ENCODE peak calls at places on chromosome 15, in eight cellular contexts. Y is cardiac fibroblast, N is endothelial cell, X is ovary, G is Panc1, E is heart left ventricle, J is BJ, H is pancreas. T is an unnamed sample.

GRCh38 chr15:40106203-40107161 is 2.2 kb downstream of the BMF start:
- DNase-seq in N (peak), J (no peak), Y (peak), G (no peak), H (peak), E (no peak), X (peak), T (peak)

GRCh38 chr15:100842756-100843730 is 36.6 kb upstream of the ALDH1A3 start:
- DNase-seq in E (no peak), G (no peak), H (no peak), X (no peak), J (peak), N (no peak), Y (peak), T (no peak)

GRCh38 chr15:29162411-29162810 is 107.2 kb downstream of the NSMCE3 start:
- DNase-seq in J (no peak), Y (no peak), H (no peak), N (no peak), G (no peak), X (no peak), E (no peak), T (no peak)

GRCh38 chr15:81910997-81911396 is 134.8 kb downstream of the MEX3B start:
- DNase-seq in E (no peak), J (no peak), X (no peak), N (no peak), G (no peak), H (no peak), Y (no peak), T (no peak)

GRCh38 chr15:94584833-94585244 is 353.5 kb downstream of the MCTP2 start:
- DNase-seq in E (no peak), X (peak), N (peak), H (no peak), Y (no peak), J (no peak), G (no peak), T (no peak)

GRCh38 chr15:57286446-57287127 is 89.7 kb upstream of the CGNL1 start:
- DNase-seq in J (no peak), E (no peak), H (no peak), N (no peak), G (no peak), X (no peak), Y (no peak), T (no peak)

GRCh38 chr15:77632760-77633133 is at the start of gene LINGO1:
- DNase-seq in J (no peak), N (no peak), Y (peak), X (no peak), G (no peak), H (peak), E (no peak), T (no peak)

GRCh38 chr15:67852433-67852832 is 12.6 kb upstream of the RNU6-1 start:
- DNase-seq in H (no peak), E (no peak), J (no peak), X (no peak), Y (no peak), G (no peak), N (no peak), T (no peak)

GRCh38 chr15:31296304-31297220 is 30.1 kb upstream of the KLF13 start:
- DNase-seq in H (peak), E (no peak), J (no peak), Y (no peak), N (no peak), G (no peak), X (no peak), T (peak)

GRCh38 chr15:92915766-92916435 is 15.8 kb downstream of the CHD2 start:
- DNase-seq in N (no peak), G (no peak), E (no peak), Y (no peak), X (no peak), H (no peak), J (no peak), T (no peak)

GRCh38 chr15:46685681-46686080 is 1031.6 kb upstream of the SEMA6D start:
- DNase-seq in X (no peak), G (no peak), E (no peak), N (no peak), H (no peak), J (no peak), Y (no peak), T (no peak)

GRCh38 chr15:94231728-94232086 is 346 bp downstream of the MCTP2 start:
- DNase-seq in J (no peak), E (no peak), X (no peak), H (no peak), Y (peak), G (no peak), N (peak), T (no peak)

GRCh38 chr15:67836134-67836455 is 3.8 kb downstream of the RNU6-1 start:
- DNase-seq in X (no peak), G (no peak), Y (no peak), J (no peak), E (no peak), H (no peak), N (no peak), T (no peak)

GRCh38 chr15:56918907-56919707 is 663 bp downstream of the TCF12 start:
- DNase-seq in G (no peak), H (peak), Y (peak), N (peak), J (no peak), X (peak), E (peak), T (peak)

GRCh38 chr15:58903232-58903631 is 30.2 kb downstream of the SLTM start:
- DNase-seq in X (no peak), N (no peak), Y (peak), G (no peak), J (no peak), E (no peak), H (no peak), T (no peak)

GRCh38 chr15:68298882-68299381 is 21.4 kb downstream of the FEM1B start:
- DNase-seq in E (no peak), Y (peak), N (no peak), G (no peak), X (no peak), J (no peak), H (no peak), T (no peak)

GRCh38 chr15:61584410-61584809 is 355.3 kb upstream of the RORA start:
- DNase-seq in E (no peak), J (no peak), G (no peak), Y (peak), H (no peak), N (no peak), X (no peak), T (no peak)

GRCh38 chr15:58530056-58530590 is 98.3 kb downstream of the LIPC start:
- DNase-seq in E (no peak), G (no peak), J (no peak), Y (no peak), X (no peak), N (no peak), H (no peak), T (no peak)

GRCh38 chr15:49471733-49472132 is 48.7 kb downstream of the FGF7 start:
- DNase-seq in G (no peak), J (no peak), X (no peak), Y (no peak), N (no peak), H (no peak), E (no peak), T (no peak)

GRCh38 chr15:90664650-90665287 is 52.4 kb upstream of the BLM start:
- DNase-seq in Y (peak), J (no peak), G (no peak), X (peak), N (peak), E (peak), H (peak), T (peak)

GRCh38 chr15:91135201-91136130 is 35.4 kb downstream of the SV2B start:
- DNase-seq in E (no peak), H (no peak), N (no peak), Y (no peak), G (no peak), X (no peak), J (no peak), T (no peak)

GRCh38 chr15:32790352-32790999 is 72.7 kb downstream of the GREM1 start:
- DNase-seq in G (no peak), H (no peak), N (no peak), Y (peak), E (no peak), J (peak), X (no peak), T (no peak)

GRCh38 chr15:36809380-36809779 is 230.0 kb downstream of the CDIN1 start:
- DNase-seq in G (no peak), J (no peak), Y (no peak), X (no peak), H (no peak), N (no peak), E (no peak), T (no peak)

GRCh38 chr15:98190914-98191313 is 230.4 kb downstream of the ARRDC4 start:
- DNase-seq in N (no peak), G (no peak), Y (no peak), J (no peak), E (no peak), H (no peak), X (no peak), T (no peak)

GRCh38 chr15:51613988-51614387 is 8.6 kb downstream of the DMXL2 start:
- DNase-seq in Y (no peak), H (no peak), N (no peak), J (no peak), X (no peak), E (no peak), G (no peak), T (no peak)

GRCh38 chr15:37015476-37015875 is 84.9 kb downstream of the MEIS2 start:
- DNase-seq in Y (peak), N (no peak), J (no peak), E (no peak), X (no peak), G (no peak), H (no peak), T (no peak)

GRCh38 chr15:77546050-77546501 is 86.6 kb downstream of the LINGO1 start:
- DNase-seq in J (no peak), G (peak), Y (peak), X (no peak), E (peak), H (no peak), N (no peak), T (no peak)

GRCh38 chr15:38781196-38781595 is 216.6 kb upstream of the RASGRP1 start:
- DNase-seq in G (no peak), J (no peak), H (no peak), X (no peak), Y (no peak), N (no peak), E (no peak), T (no peak)

GRCh38 chr15:65395567-65396185 is 17.9 kb upstream of the IGDCC3 start:
- DNase-seq in X (no peak), G (no peak), Y (no peak), J (no peak), H (no peak), N (no peak), E (no peak), T (no peak)

GRCh38 chr15:94403246-94403824 is 172.0 kb downstream of the MCTP2 start:
- DNase-seq in G (no peak), H (no peak), J (no peak), N (peak), E (no peak), X (no peak), Y (no peak), T (no peak)

GRCh38 chr15:101110681-101111569 is 140.9 kb downstream of the CHSY1 start:
- DNase-seq in Y (no peak), G (no peak), E (peak), N (no peak), X (no peak), J (no peak), H (no peak), T (no peak)

GRCh38 chr15:79310612-79310984 is 314 bp upstream of the TMED3 start:
- DNase-seq in J (no peak), E (peak), N (no peak), Y (peak), X (no peak), G (no peak), H (no peak), T (no peak)

GRCh38 chr15:89500397-89501270 is 4.3 kb upstream of the RHCG start:
- DNase-seq in J (no peak), Y (no peak), N (no peak), H (no peak), E (no peak), G (no peak), X (no peak), T (no peak)
- TF ChIP-seq CTCF in J (peak), Y (peak), N (peak), H (no peak), E (no peak), G (peak), X (no peak), T (no peak)

GRCh38 chr15:27844018-27844666 is 255.0 kb downstream of the OCA2 start:
- DNase-seq in Y (peak), G (peak), E (no peak), J (no peak), N (no peak), X (no peak), H (no peak), T (no peak)

GRCh38 chr15:27846722-27847420 is 252.2 kb downstream of the OCA2 start:
- DNase-seq in N (no peak), H (no peak), X (no peak), G (no peak), J (no peak), E (no peak), Y (no peak), T (no peak)

GRCh38 chr15:27843146-27843545 is 256.0 kb downstream of the OCA2 start:
- DNase-seq in H (no peak), E (no peak), G (no peak), N (no peak), Y (no peak), J (no peak), X (no peak), T (no peak)

GRCh38 chr15:27845535-27846369 is 253.4 kb downstream of the OCA2 start:
- DNase-seq in N (no peak), H (no peak), G (no peak), E (no peak), Y (no peak), J (no peak), X (no peak), T (no peak)

GRCh38 chr15:27842526-27842925 is 256.6 kb downstream of the OCA2 start:
- DNase-seq in X (no peak), Y (no peak), J (no peak), H (no peak), N (no peak), G (no peak), E (no peak), T (no peak)
- TF ChIP-seq CTCF in X (no peak), Y (no peak), J (no peak), H (no peak), N (no peak), G (no peak), E (no peak), T (no peak)

GRCh38 chr15:87604857-87605446 is 651.6 kb downstream of the NTRK3 start:
- DNase-seq in J (no peak), H (no peak), N (peak), X (no peak), E (no peak), Y (peak), G (no peak), T (no peak)
- TF ChIP-seq CTCF in J (peak), H (peak), N (peak), X (no peak), E (peak), Y (peak), G (peak), T (peak)

GRCh38 chr15:64162869-64163661 is at the start of gene PPIB:
- DNase-seq in E (peak), X (peak), H (peak), G (peak), Y (peak), N (peak), J (peak), T (peak)
- TF ChIP-seq CTCF in E (peak), X (peak), H (peak), G (peak), Y (peak), N (no peak), J (peak), T (peak)

GRCh38 chr15:74838746-74839525 is 4.0 kb downstream of the ULK3 start:
- DNase-seq in N (no peak), H (no peak), G (no peak), Y (no peak), J (no peak), X (no peak), E (no peak), T (no peak)

GRCh38 chr15:74836846-74837245 is 6.1 kb downstream of the ULK3 start:
- DNase-seq in G (no peak), Y (no peak), H (no peak), E (no peak), J (no peak), X (no peak), N (no peak), T (no peak)

GRCh38 chr15:74838117-74838516 is 4.8 kb downstream of the ULK3 start:
- DNase-seq in J (no peak), E (no peak), G (no peak), H (no peak), Y (no peak), N (no peak), X (no peak), T (no peak)

GRCh38 chr15:74835312-74835823 is 7.6 kb downstream of the ULK3 start:
- DNase-seq in Y (peak), E (peak), H (peak), J (no peak), N (peak), X (no peak), G (no peak), T (peak)

GRCh38 chr15:74837482-74837881 is 5.5 kb downstream of the ULK3 start:
- DNase-seq in H (no peak), E (no peak), J (no peak), N (no peak), G (no peak), Y (no peak), X (no peak), T (no peak)
- TF ChIP-seq CTCF in H (no peak), E (no peak), J (no peak), N (no peak), G (no peak), Y (no peak), X (no peak), T (no peak)

T was measured in lower lobe of right lung.